ENCODE peak calls at places on chromosomes 6 and 20, in four cellular contexts. G, L, M and Y are unnamed samples.

GRCh38 chr6:43436577-43437282 is 9.4 kb downstream of the ABCC10 start:
- DNase-seq in G (no peak), L (no peak), M (no peak), Y (no peak)

GRCh38 chr20:45489083-45489531 is 19.6 kb downstream of the WFDC2 start:
- DNase-seq in G (no peak), L (no peak), M (no peak), Y (no peak)

GRCh38 chr6:40822619-40823018 is 216.4 kb downstream of the UNC5CL start:
- DNase-seq in G (no peak), L (no peak), M (peak), Y (no peak)

GRCh38 chr6:90322976-90323474 is 26.4 kb upstream of the BACH2 start:
- DNase-seq in G (no peak), L (no peak), M (no peak), Y (no peak)

GRCh38 chr6:37680668-37681067 is 17.0 kb downstream of the MDGA1 start:
- DNase-seq in G (peak), L (peak), M (peak), Y (peak)

GRCh38 chr6:37820713-37821069 is 1.2 kb downstream of the ZFAND3 start:
- DNase-seq in G (no peak), L (no peak), M (no peak), Y (no peak)

GRCh38 chr20:33061626-33062025 is 7.9 kb downstream of the BPIFB3 start:
- DNase-seq in G (no peak), L (no peak), M (no peak), Y (no peak)

GRCh38 chr20:40868568-40869223 is 159.9 kb upstream of the TOP1 start:
- DNase-seq in G (no peak), L (no peak), M (no peak), Y (no peak)

GRCh38 chr20:51221791-51222408 is 199.0 kb upstream of the KCNG1 start:
- DNase-seq in G (peak), L (no peak), M (peak), Y (peak)

GRCh38 chr20:53611449-53611894 is 17.8 kb upstream of the ZNF217 start:
- DNase-seq in G (no peak), L (no peak), M (peak), Y (peak)

GRCh38 chr20:16327606-16328005 is 245.6 kb downstream of the KIF16B start:
- DNase-seq in G (no peak), L (no peak), M (no peak), Y (no peak)

GRCh38 chr6:133202610-133203343 is 38.4 kb upstream of the EYA4 start:
- DNase-seq in G (no peak), L (no peak), M (no peak), Y (no peak)

GRCh38 chr6:116402108-116402507 is 31.4 kb downstream of the DSE start:
- DNase-seq in G (no peak), L (no peak), M (no peak), Y (no peak)

GRCh38 chr6:116404706-116405105 is 34.0 kb downstream of the DSE start:
- DNase-seq in G (no peak), L (no peak), M (no peak), Y (no peak)

GRCh38 chr6:116405663-116406329 is 35.0 kb downstream of the DSE start:
- DNase-seq in G (no peak), L (no peak), M (peak), Y (no peak)

GRCh38 chr6:116405147-116405546 is 34.4 kb downstream of the DSE start:
- DNase-seq in G (no peak), L (no peak), M (no peak), Y (no peak)

GRCh38 chr6:116403205-116403604 is 32.5 kb downstream of the DSE start:
- DNase-seq in G (no peak), L (no peak), M (no peak), Y (no peak)
- H3K27ac ChIP-seq in G (no peak), L (no peak), M (no peak), Y (no peak)

DNA sequence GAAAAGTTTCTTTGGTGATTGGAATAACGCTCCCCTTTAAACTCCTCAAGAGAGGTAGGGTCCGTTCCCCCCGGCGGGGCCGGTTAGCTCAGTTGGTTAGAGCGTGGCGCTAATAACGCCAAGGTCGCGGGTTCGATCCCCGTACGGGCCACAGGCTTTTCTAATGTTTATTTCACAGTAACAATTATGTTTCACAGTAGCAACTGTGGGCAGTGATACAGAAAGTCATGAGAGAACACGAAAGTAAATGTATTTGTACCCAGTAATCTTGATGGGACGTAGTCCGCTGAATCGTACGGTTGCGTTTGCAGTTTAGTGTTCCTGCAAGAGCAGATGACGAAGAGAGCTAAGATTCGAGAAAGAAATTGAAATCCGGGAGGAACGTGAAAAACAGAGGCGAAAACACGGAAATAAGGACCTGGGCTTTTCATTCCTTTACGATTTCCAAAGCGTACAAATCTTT is 505.5 kb downstream of the PRIM2 start:
- DNase-seq in G (no peak), L (no peak), M (peak), Y (peak)
- H3K4me3 ChIP-seq in G (no peak), L (no peak), M (no peak), Y (peak)

DNA sequence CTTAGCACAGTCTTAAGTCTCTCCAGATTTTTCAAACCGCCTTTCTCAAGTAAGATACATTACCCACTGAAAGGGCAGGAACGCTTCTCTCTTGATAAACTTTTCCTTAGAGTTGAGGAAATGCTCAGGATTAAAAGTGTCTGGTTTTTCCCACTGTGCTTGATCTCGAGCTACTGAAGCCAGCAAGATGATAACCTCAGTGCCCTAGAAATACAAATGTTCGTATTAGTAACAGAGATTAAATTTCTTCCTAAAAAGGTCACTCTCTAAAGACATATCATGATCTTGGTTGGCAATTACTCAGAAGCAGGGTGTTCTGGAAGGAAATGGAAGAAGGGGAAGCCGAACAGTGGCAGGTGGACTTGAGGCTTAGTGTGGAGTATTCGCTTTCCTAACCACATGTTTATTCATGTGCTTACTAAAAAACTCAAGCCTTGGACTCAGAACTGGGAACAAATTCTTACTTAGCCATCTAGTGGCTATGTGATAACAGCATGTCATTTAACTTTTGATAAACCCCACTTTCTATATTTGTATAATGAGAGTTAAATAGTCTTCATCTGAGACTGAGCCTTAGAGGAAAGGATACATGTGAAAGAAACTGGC is 20.1 kb downstream of the C6orf141 start:
- DNase-seq in G (no peak), L (no peak), M (peak), Y (no peak)
- TF ChIP-seq CTCF in G (no peak), L (no peak), M (peak), Y (peak)

DNA sequence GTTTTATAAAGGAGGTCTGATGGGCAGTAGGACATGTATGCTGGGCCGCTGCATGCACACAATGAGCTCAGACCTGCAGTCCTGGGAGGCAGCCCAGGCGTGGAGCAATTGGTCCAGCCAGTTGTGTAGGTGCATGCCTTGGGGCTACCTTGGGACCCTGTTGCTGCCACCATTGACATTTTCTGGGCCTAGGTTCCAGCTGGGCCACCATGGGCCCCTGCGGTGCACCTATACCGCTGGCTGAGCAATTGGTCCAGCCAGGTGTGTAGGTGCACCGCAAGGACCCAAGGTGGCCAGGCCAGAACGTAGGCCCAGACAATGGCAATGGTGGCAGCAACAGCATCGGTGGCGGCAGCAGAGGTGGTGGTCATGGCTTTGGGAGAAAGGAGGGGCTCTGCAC is 143.9 kb downstream of the PXDC1 start:
- DNase-seq in G (no peak), L (no peak), M (no peak), Y (no peak)
- H3K27ac ChIP-seq in G (no peak), L (no peak), M (no peak), Y (no peak)

GRCh38 chr6:168133186-168133585 is 54.2 kb upstream of the FRMD1 start:
- DNase-seq in G (peak), L (peak), M (no peak), Y (peak)
- H3K4me3 ChIP-seq in G (no peak), L (peak), M (no peak), Y (no peak)